ENCODE peak calls at places on chromosomes 6 and 20, in seven cellular contexts. G is OCI-M1; H is NCI-H1930; Q is mucosa of gallbladder; Z is fibroblast of gingiva; U is stimulated activated CD4-positive, alpha-beta T cell treated with anti-CD3 and anti-CD28 coated beads, Interleukin-1b, Interleukin-23, amount 100 ng/mL, for 48 hours; J is T-helper 2 cell. E is an unnamed sample.

GRCh38 chr6:109342564-109342963 is 39.7 kb downstream of the CD164 start:
- DNase-seq in G (peak), H (no peak), Q (peak), Z (no peak), U (no peak), J (no peak), E (peak)

GRCh38 chr6:143677577-143677890 is 231 bp upstream of the PHACTR2 start:
- DNase-seq in G (no peak), H (no peak), Q (no peak), Z (no peak), U (no peak), J (no peak), E (no peak)

GRCh38 chr6:35669441-35669776 is 19.3 kb downstream of the FKBP5 start:
- DNase-seq in G (peak), H (no peak), Q (no peak), Z (no peak), U (no peak), J (no peak), E (no peak)

GRCh38 chr6:153879826-153880225 is 159.2 kb upstream of the OPRM1 start:
- DNase-seq in G (no peak), H (no peak), Q (no peak), Z (no peak), U (no peak), J (no peak), E (no peak)

GRCh38 chr6:137873273-137873762 is 6.3 kb downstream of the TNFAIP3 start:
- DNase-seq in G (no peak), H (no peak), Q (peak), Z (peak), U (peak), J (peak), E (no peak)

GRCh38 chr6:10465633-10466499 is 51.0 kb upstream of the TFAP2A start:
- DNase-seq in G (peak), H (no peak), Q (peak), Z (peak), U (peak), J (no peak), E (peak)

GRCh38 chr6:129766959-129767728 is 57.2 kb upstream of the ARHGAP18 start:
- DNase-seq in G (peak), H (peak), Q (no peak), Z (peak), U (peak), J (peak), E (no peak)

GRCh38 chr6:17475845-17476244 is 82.5 kb downstream of the CAP2 start:
- DNase-seq in G (no peak), H (no peak), Q (no peak), Z (no peak), U (no peak), J (no peak), E (no peak)

GRCh38 chr6:152085533-152085932 is 278.1 kb downstream of the ESR1 start:
- DNase-seq in G (no peak), H (no peak), Q (no peak), Z (no peak), U (no peak), J (no peak), E (no peak)

GRCh38 chr6:75096986-75097385 is 108.9 kb downstream of the COL12A1 start:
- DNase-seq in G (no peak), H (no peak), Q (no peak), Z (no peak), U (no peak), J (no peak), E (no peak)

GRCh38 chr6:15096894-15097837 is 148.7 kb upstream of the JARID2 start:
- DNase-seq in G (peak), H (no peak), Q (no peak), Z (no peak), U (no peak), J (no peak), E (no peak)

GRCh38 chr6:56938634-56939294 is 16.1 kb upstream of the BEND6 start:
- DNase-seq in G (peak), H (no peak), Q (no peak), Z (peak), U (peak), J (no peak), E (peak)

GRCh38 chr6:17892097-17892686 is 95.2 kb downstream of the KIF13A start:
- DNase-seq in G (peak), H (no peak), Q (no peak), Z (no peak), U (no peak), J (no peak), E (no peak)

GRCh38 chr6:164856138-164856537 is 453.3 kb downstream of the C6orf118 start:
- DNase-seq in G (no peak), H (no peak), Q (no peak), Z (no peak), U (no peak), J (no peak), E (no peak)

GRCh38 chr6:93423542-93423941 is 4.2 kb upstream of the EPHA7 start:
- DNase-seq in G (peak), H (no peak), Q (peak), Z (no peak), U (peak), J (no peak), E (peak)

GRCh38 chr6:142714956-142715355 is 230.0 kb downstream of the HIVEP2 start:
- DNase-seq in G (no peak), H (no peak), Q (no peak), Z (no peak), U (no peak), J (no peak), E (no peak)

GRCh38 chr6:169425628-169426370 is 172.2 kb upstream of the THBS2 start:
- DNase-seq in G (no peak), H (no peak), Q (no peak), Z (no peak), U (peak), J (no peak), E (no peak)

GRCh38 chr20:40956926-40957760 is 71.5 kb upstream of the TOP1 start:
- DNase-seq in G (no peak), H (no peak), Q (peak), Z (no peak), U (no peak), J (no peak), E (no peak)

GRCh38 chr6:22079788-22080187 is 217.0 kb downstream of the PRL start:
- DNase-seq in G (no peak), H (no peak), Q (no peak), Z (peak), U (no peak), J (no peak), E (no peak)

GRCh38 chr20:37331060-37331857 is 14.7 kb upstream of the SRC start:
- DNase-seq in G (no peak), H (no peak), Q (no peak), Z (no peak), U (no peak), J (no peak), E (no peak)

GRCh38 chr6:14584450-14584849 is 466.9 kb downstream of the CD83 start:
- DNase-seq in G (no peak), H (no peak), Q (no peak), Z (no peak), U (no peak), J (no peak), E (no peak)

E was measured in HT-29.